ENCODE peak calls at places on chromosomes 11 and 22, in eight cellular contexts. One of them, this sample, is unnamed.

GRCh38 chr11:64092761-64093136 is 57.0 kb downstream of the FLRT1 start:
- DNase-seq in GM20000: no peak
- DNase-seq in NCI-H1930: no peak
- DNase-seq in Karpas-422: no peak
- DNase-seq in T-helper 1 cell: no peak
- DNase-seq in KBM-7: no peak
- DNase-seq in NB4: peak
- DNase-seq in DMS79 treated with DMSO at 0.1 percent for 48 hours: no peak
- DNase-seq in this sample: no peak

GRCh38 chr22:36658900-36659299 is 44.7 kb downstream of the CACNG2 start:
- DNase-seq in GM20000: no peak
- DNase-seq in NCI-H1930: no peak
- DNase-seq in Karpas-422: no peak
- DNase-seq in T-helper 1 cell: no peak
- DNase-seq in KBM-7: no peak
- DNase-seq in NB4: no peak
- DNase-seq in DMS79 treated with DMSO at 0.1 percent for 48 hours: no peak
- DNase-seq in this sample: no peak

GRCh38 chr11:12089473-12089872 is 20.9 kb upstream of the MICAL2 start:
- DNase-seq in GM20000: no peak
- DNase-seq in NCI-H1930: no peak
- DNase-seq in Karpas-422: no peak
- DNase-seq in T-helper 1 cell: no peak
- DNase-seq in KBM-7: no peak
- DNase-seq in NB4: no peak
- DNase-seq in DMS79 treated with DMSO at 0.1 percent for 48 hours: no peak
- DNase-seq in this sample: no peak

GRCh38 chr22:48306785-48307570 is 1520.7 kb downstream of the BRD1 start:
- DNase-seq in GM20000: no peak
- DNase-seq in NCI-H1930: no peak
- DNase-seq in Karpas-422: no peak
- DNase-seq in T-helper 1 cell: no peak
- DNase-seq in KBM-7: no peak
- DNase-seq in NB4: no peak
- DNase-seq in DMS79 treated with DMSO at 0.1 percent for 48 hours: no peak
- DNase-seq in this sample: no peak

GRCh38 chr11:78474451-78474850 is 56.8 kb upstream of the GAB2 start:
- DNase-seq in GM20000: no peak
- DNase-seq in NCI-H1930: no peak
- DNase-seq in Karpas-422: no peak
- DNase-seq in T-helper 1 cell: no peak
- DNase-seq in KBM-7: no peak
- DNase-seq in NB4: no peak
- DNase-seq in DMS79 treated with DMSO at 0.1 percent for 48 hours: no peak
- DNase-seq in this sample: no peak

GRCh38 chr22:46112405-46112804 is 37.9 kb upstream of the PPARA start:
- DNase-seq in GM20000: no peak
- DNase-seq in NCI-H1930: no peak
- DNase-seq in Karpas-422: no peak
- DNase-seq in T-helper 1 cell: no peak
- DNase-seq in KBM-7: no peak
- DNase-seq in NB4: no peak
- DNase-seq in DMS79 treated with DMSO at 0.1 percent for 48 hours: no peak
- DNase-seq in this sample: no peak

GRCh38 chr11:110989734-110990133 is 255.8 kb upstream of the POU2AF2 start:
- DNase-seq in GM20000: no peak
- DNase-seq in NCI-H1930: no peak
- DNase-seq in Karpas-422: no peak
- DNase-seq in T-helper 1 cell: no peak
- DNase-seq in KBM-7: no peak
- DNase-seq in NB4: peak
- DNase-seq in DMS79 treated with DMSO at 0.1 percent for 48 hours: no peak
- DNase-seq in this sample: no peak

GRCh38 chr11:87456499-87456898 is 418.8 kb downstream of the TMEM135 start:
- DNase-seq in GM20000: no peak
- DNase-seq in NCI-H1930: no peak
- DNase-seq in Karpas-422: peak
- DNase-seq in T-helper 1 cell: no peak
- DNase-seq in KBM-7: no peak
- DNase-seq in NB4: no peak
- DNase-seq in DMS79 treated with DMSO at 0.1 percent for 48 hours: no peak
- DNase-seq in this sample: peak

GRCh38 chr22:28934026-28934425 is 50.7 kb downstream of the ZNRF3 start:
- DNase-seq in GM20000: no peak
- DNase-seq in NCI-H1930: no peak
- DNase-seq in Karpas-422: no peak
- DNase-seq in T-helper 1 cell: no peak
- DNase-seq in KBM-7: no peak
- DNase-seq in NB4: no peak
- DNase-seq in DMS79 treated with DMSO at 0.1 percent for 48 hours: peak
- DNase-seq in this sample: no peak

GRCh38 chr11:110261195-110262140 is 34.9 kb downstream of the RDX start:
- DNase-seq in GM20000: no peak
- DNase-seq in NCI-H1930: no peak
- DNase-seq in Karpas-422: no peak
- DNase-seq in T-helper 1 cell: no peak
- DNase-seq in KBM-7: no peak
- DNase-seq in NB4: no peak
- DNase-seq in DMS79 treated with DMSO at 0.1 percent for 48 hours: no peak
- DNase-seq in this sample: no peak

GRCh38 chr22:39654959-39655579 is 84.5 kb downstream of the CACNA1I start:
- DNase-seq in GM20000: no peak
- DNase-seq in NCI-H1930: no peak
- DNase-seq in Karpas-422: peak
- DNase-seq in T-helper 1 cell: no peak
- DNase-seq in KBM-7: no peak
- DNase-seq in NB4: peak
- DNase-seq in DMS79 treated with DMSO at 0.1 percent for 48 hours: no peak
- DNase-seq in this sample: no peak

GRCh38 chr11:128530119-128531091 is 57.0 kb downstream of the ETS1 start:
- DNase-seq in GM20000: no peak
- DNase-seq in NCI-H1930: no peak
- DNase-seq in Karpas-422: no peak
- DNase-seq in T-helper 1 cell: no peak
- DNase-seq in KBM-7: no peak
- DNase-seq in NB4: no peak
- DNase-seq in DMS79 treated with DMSO at 0.1 percent for 48 hours: peak
- DNase-seq in this sample: no peak

GRCh38 chr11:65112551-65113360 is 1.1 kb downstream of the TM7SF2 start:
- DNase-seq in GM20000: peak
- DNase-seq in NCI-H1930: peak
- DNase-seq in Karpas-422: peak
- DNase-seq in T-helper 1 cell: peak
- DNase-seq in KBM-7: peak
- DNase-seq in NB4: peak
- DNase-seq in DMS79 treated with DMSO at 0.1 percent for 48 hours: peak
- DNase-seq in this sample: peak